ENCODE peak calls at places on chromosomes 16 and 17, in nine cellular contexts. One of them, this sample, is unnamed.

GRCh38 chr17:46192484-46193245 is 564 bp downstream of the KANSL1 start:
- DNase-seq in skeletal muscle cell: no peak
- DNase-seq in stimulated activated CD8-positive, alpha-beta memory T cell treated with anti-CD3 and anti-CD28 coated beads, Interleukin-2, amount 100 ng/mL, for 48 hours: peak; percentile 37
- DNase-seq in T-helper 22 cell: peak; percentile 58
- DNase-seq in naive thymus-derived CD8-positive, alpha-beta T cell: peak; percentile 65
- DNase-seq in left lung: peak; percentile 85
- DNase-seq in CD8-positive, alpha-beta T cell: peak; percentile 34
- DNase-seq in putamen: peak; percentile 89
- DNase-seq in neural crest cell: peak; percentile 69
- DNase-seq in this sample: no peak

GRCh38 chr16:69927056-69927757 is 23.9 kb upstream of the CLEC18A start:
- DNase-seq in skeletal muscle cell: peak; percentile 76
- DNase-seq in stimulated activated CD8-positive, alpha-beta memory T cell treated with anti-CD3 and anti-CD28 coated beads, Interleukin-2, amount 100 ng/mL, for 48 hours: no peak
- DNase-seq in T-helper 22 cell: no peak
- DNase-seq in naive thymus-derived CD8-positive, alpha-beta T cell: no peak
- DNase-seq in left lung: peak; percentile 51
- DNase-seq in CD8-positive, alpha-beta T cell: no peak
- DNase-seq in putamen: peak; percentile 63
- DNase-seq in neural crest cell: no peak
- DNase-seq in this sample: no peak

GRCh38 chr17:537133-537532 is 177.5 kb downstream of the VPS53 start:
- DNase-seq in skeletal muscle cell: no peak
- DNase-seq in stimulated activated CD8-positive, alpha-beta memory T cell treated with anti-CD3 and anti-CD28 coated beads, Interleukin-2, amount 100 ng/mL, for 48 hours: no peak
- DNase-seq in T-helper 22 cell: no peak
- DNase-seq in naive thymus-derived CD8-positive, alpha-beta T cell: no peak
- DNase-seq in left lung: no peak
- DNase-seq in CD8-positive, alpha-beta T cell: no peak
- DNase-seq in putamen: no peak
- DNase-seq in neural crest cell: no peak
- DNase-seq in this sample: no peak

GRCh38 chr16:50741225-50741807 is 570 bp upstream of the CYLD start:
- DNase-seq in skeletal muscle cell: no peak
- DNase-seq in stimulated activated CD8-positive, alpha-beta memory T cell treated with anti-CD3 and anti-CD28 coated beads, Interleukin-2, amount 100 ng/mL, for 48 hours: no peak
- DNase-seq in T-helper 22 cell: no peak
- DNase-seq in naive thymus-derived CD8-positive, alpha-beta T cell: no peak
- DNase-seq in left lung: no peak
- DNase-seq in CD8-positive, alpha-beta T cell: no peak
- DNase-seq in putamen: no peak
- DNase-seq in neural crest cell: no peak
- DNase-seq in this sample: no peak

GRCh38 chr16:30446203-30446595 is 525 bp upstream of the SEPHS2 start:
- DNase-seq in skeletal muscle cell: no peak
- DNase-seq in stimulated activated CD8-positive, alpha-beta memory T cell treated with anti-CD3 and anti-CD28 coated beads, Interleukin-2, amount 100 ng/mL, for 48 hours: no peak
- DNase-seq in T-helper 22 cell: no peak
- DNase-seq in naive thymus-derived CD8-positive, alpha-beta T cell: no peak
- DNase-seq in left lung: no peak
- DNase-seq in CD8-positive, alpha-beta T cell: no peak
- DNase-seq in putamen: no peak
- DNase-seq in neural crest cell: no peak
- DNase-seq in this sample: no peak

GRCh38 chr17:72699566-72699965 is 392.9 kb downstream of the SLC39A11 start:
- DNase-seq in skeletal muscle cell: no peak
- DNase-seq in stimulated activated CD8-positive, alpha-beta memory T cell treated with anti-CD3 and anti-CD28 coated beads, Interleukin-2, amount 100 ng/mL, for 48 hours: no peak
- DNase-seq in T-helper 22 cell: no peak
- DNase-seq in naive thymus-derived CD8-positive, alpha-beta T cell: no peak
- DNase-seq in left lung: no peak
- DNase-seq in CD8-positive, alpha-beta T cell: no peak
- DNase-seq in putamen: peak; percentile 42
- DNase-seq in neural crest cell: no peak
- DNase-seq in this sample: no peak

GRCh38 chr16:12674096-12674495 is 129.6 kb downstream of the CPPED1 start:
- DNase-seq in skeletal muscle cell: peak; percentile 16
- DNase-seq in stimulated activated CD8-positive, alpha-beta memory T cell treated with anti-CD3 and anti-CD28 coated beads, Interleukin-2, amount 100 ng/mL, for 48 hours: no peak
- DNase-seq in T-helper 22 cell: no peak
- DNase-seq in naive thymus-derived CD8-positive, alpha-beta T cell: no peak
- DNase-seq in left lung: no peak
- DNase-seq in CD8-positive, alpha-beta T cell: no peak
- DNase-seq in putamen: no peak
- DNase-seq in neural crest cell: no peak
- DNase-seq in this sample: no peak

GRCh38 chr17:8956521-8956920 is 9.0 kb downstream of the PIK3R5 start:
- DNase-seq in skeletal muscle cell: no peak
- DNase-seq in stimulated activated CD8-positive, alpha-beta memory T cell treated with anti-CD3 and anti-CD28 coated beads, Interleukin-2, amount 100 ng/mL, for 48 hours: no peak
- DNase-seq in T-helper 22 cell: no peak
- DNase-seq in naive thymus-derived CD8-positive, alpha-beta T cell: no peak
- DNase-seq in left lung: no peak
- DNase-seq in CD8-positive, alpha-beta T cell: no peak
- DNase-seq in putamen: no peak
- DNase-seq in neural crest cell: no peak
- DNase-seq in this sample: no peak

GRCh38 chr16:27430923-27431484 is 29.0 kb downstream of the IL21R start:
- DNase-seq in skeletal muscle cell: peak; percentile 24
- DNase-seq in stimulated activated CD8-positive, alpha-beta memory T cell treated with anti-CD3 and anti-CD28 coated beads, Interleukin-2, amount 100 ng/mL, for 48 hours: no peak
- DNase-seq in T-helper 22 cell: no peak
- DNase-seq in naive thymus-derived CD8-positive, alpha-beta T cell: no peak
- DNase-seq in left lung: no peak
- DNase-seq in CD8-positive, alpha-beta T cell: no peak
- DNase-seq in putamen: no peak
- DNase-seq in neural crest cell: no peak
- DNase-seq in this sample: peak; percentile 53

GRCh38 chr17:36593651-36594316 is 2.1 kb downstream of the DHRS11 start:
- DNase-seq in skeletal muscle cell: no peak
- DNase-seq in stimulated activated CD8-positive, alpha-beta memory T cell treated with anti-CD3 and anti-CD28 coated beads, Interleukin-2, amount 100 ng/mL, for 48 hours: no peak
- DNase-seq in T-helper 22 cell: no peak
- DNase-seq in naive thymus-derived CD8-positive, alpha-beta T cell: no peak
- DNase-seq in left lung: no peak
- DNase-seq in CD8-positive, alpha-beta T cell: no peak
- DNase-seq in putamen: no peak
- DNase-seq in neural crest cell: no peak
- DNase-seq in this sample: no peak